ENCODE peak calls at places on chromosomes 12 and 14, in nine cellular contexts. Y is cardiac muscle cell, R is transverse colon, F is uterus, Q is ascending aorta, U is thoracic aorta, L is kidney, Z is heart left ventricle, W is astrocyte. G is an unnamed sample. For H3K4me1, the result is how much of the 10 kb centered on the place peaks cover.

GRCh38 chr14:79581912-79582576 is 629.3 kb downstream of the DIO2 start:
- DNase-seq in Y (no peak), R (no peak), F (no peak), Q (no peak), U (no peak), L (no peak), Z (no peak), W (peak), G (peak)

GRCh38 chr14:103056322-103057027 is 874 bp downstream of the CDC42BPB start:
- DNase-seq in Y (peak), R (peak), F (peak), Q (peak), U (no peak), L (peak), Z (peak), W (peak), G (no peak)

GRCh38 chr14:37122288-37122687 is 50.1 kb downstream of the SLC25A21 start:
- DNase-seq in Y (no peak), R (no peak), F (no peak), Q (no peak), U (no peak), L (no peak), Z (no peak), W (peak), G (peak)

GRCh38 chr12:85711735-85712390 is 124.3 kb downstream of the RASSF9 start:
- DNase-seq in Y (no peak), R (no peak), F (peak), Q (peak), U (peak), L (peak), Z (peak), W (no peak), G (no peak)

GRCh38 chr14:50871223-50871622 is 630 bp upstream of the ABHD12B start:
- DNase-seq in Y (no peak), R (peak), F (no peak), Q (no peak), U (no peak), L (no peak), Z (no peak), W (no peak), G (no peak)

GRCh38 chr14:75222208-75222701 is 45.8 kb upstream of the TMED10 start:
- DNase-seq in Y (peak), R (no peak), F (no peak), Q (peak), U (no peak), L (no peak), Z (peak), W (peak), G (peak)

GRCh38 chr14:92753250-92753649 is 4.8 kb upstream of the LGMN start:
- DNase-seq in Y (no peak), R (no peak), F (no peak), Q (no peak), U (no peak), L (no peak), Z (peak), W (no peak), G (no peak)

GRCh38 chr12:123120452-123121166 is 30.3 kb downstream of the PITPNM2 start:
- DNase-seq in Y (no peak), R (no peak), F (no peak), Q (no peak), U (no peak), L (no peak), Z (no peak), W (no peak), G (no peak)

GRCh38 chr12:99644629-99645028 is 2.9 kb upstream of the GARIN6 start:
- DNase-seq in Y (no peak), R (no peak), F (no peak), Q (no peak), U (no peak), L (no peak), Z (no peak), W (no peak), G (no peak)

GRCh38 chr12:73057428-73057827 is 785.3 kb downstream of the TRHDE start:
- DNase-seq in Y (no peak), R (no peak), F (no peak), Q (no peak), U (no peak), L (peak), Z (no peak), W (no peak), G (no peak)

GRCh38 chr12:97027482-97027881 is 120.4 kb downstream of the NEDD1 start:
- DNase-seq in Y (no peak), R (no peak), F (no peak), Q (no peak), U (no peak), L (no peak), Z (no peak), W (no peak), G (no peak)

GRCh38 chr12:49946086-49946485 is 4.5 kb upstream of the AQP2 start:
- DNase-seq in Y (no peak), R (peak), F (no peak), Q (peak), U (no peak), L (no peak), Z (no peak), W (no peak), G (no peak)

GRCh38 chr12:88922816-88923215 is 342.5 kb upstream of the KITLG start:
- DNase-seq in Y (peak), R (no peak), F (no peak), Q (no peak), U (no peak), L (no peak), Z (no peak), W (peak), G (peak)

GRCh38 chr12:111446044-111446581 is 40.4 kb downstream of the SH2B3 start:
- DNase-seq in Y (peak), R (peak), F (peak), Q (peak), U (no peak), L (peak), Z (peak), W (no peak), G (peak)

GRCh38 chr12:49069507-49070346 is at the start of gene RHEBL1:
- DNase-seq in Y (peak), R (peak), F (peak), Q (peak), U (peak), L (peak), Z (peak), W (peak), G (peak)

GRCh38 chr12:64737539-64737938 is 21.7 kb downstream of the GNS start:
- DNase-seq in Y (no peak), R (no peak), F (no peak), Q (no peak), U (no peak), L (no peak), Z (no peak), W (no peak), G (peak)

GRCh38 chr12:98797200-98797599 is 152.1 kb downstream of the APAF1 start:
- DNase-seq in Y (no peak), R (no peak), F (no peak), Q (no peak), U (no peak), L (no peak), Z (no peak), W (no peak), G (no peak)

GRCh38 chr12:67910360-67911292 is 78.6 kb upstream of the IFNG-AS1 start:
- DNase-seq in Y (peak), R (no peak), F (no peak), Q (no peak), U (no peak), L (no peak), Z (no peak), W (peak), G (peak)

GRCh38 chr14:61860294-61860918 is 98.2 kb downstream of the SNAPC1 start:
- DNase-seq in Y (peak), R (peak), F (no peak), Q (peak), U (no peak), L (no peak), Z (no peak), W (peak), G (peak)

GRCh38 chr12:113190761-113191160 is 5.2 kb downstream of the RITA1 start:
- DNase-seq in Y (peak), R (no peak), F (no peak), Q (no peak), U (no peak), L (no peak), Z (no peak), W (peak), G (peak)

GRCh38 chr12:130051900-130052299 is 110.4 kb upstream of the FZD10 start:
- DNase-seq in Y (no peak), R (no peak), F (no peak), Q (no peak), U (no peak), L (no peak), Z (no peak), W (no peak), G (no peak)

GRCh38 chr14:105021656-105022275 is 883 bp upstream of the CDCA4 start:
- DNase-seq in Y (peak), R (peak), F (peak), Q (peak), U (no peak), L (peak), Z (no peak), W (no peak), G (no peak)

GRCh38 chr12:118356809-118357326 is 15.8 kb downstream of the TAOK3 start:
- DNase-seq in Y (peak), R (no peak), F (no peak), Q (no peak), U (no peak), L (no peak), Z (no peak), W (peak), G (peak)

GRCh38 chr14:87312138-87312537 is 680.8 kb downstream of the GALC start:
- DNase-seq in Y (no peak), R (no peak), F (no peak), Q (no peak), U (no peak), L (no peak), Z (no peak), W (no peak), G (no peak)

GRCh38 chr12:531951-532585 is 72.3 kb downstream of the B4GALNT3 start:
- DNase-seq in Y (no peak), R (no peak), F (no peak), Q (no peak), U (no peak), L (no peak), Z (no peak), W (peak), G (peak)

GRCh38 chr12:99767809-99768208 is 120.3 kb downstream of the GARIN6 start:
- DNase-seq in Y (peak), R (no peak), F (no peak), Q (no peak), U (no peak), L (no peak), Z (no peak), W (peak), G (peak)

GRCh38 chr14:103391048-103391447 is 5.8 kb downstream of the MARK3 start:
- DNase-seq in Y (peak), R (peak), F (no peak), Q (no peak), U (no peak), L (no peak), Z (peak), W (peak), G (no peak)

GRCh38 chr12:124554429-124555029 is 12.9 kb downstream of the NCOR2 start:
- DNase-seq in Y (no peak), R (no peak), F (no peak), Q (no peak), U (no peak), L (peak), Z (no peak), W (no peak), G (no peak)

GRCh38 chr12:58491296-58491695 is 429.0 kb downstream of the LRIG3 start:
- DNase-seq in Y (no peak), R (no peak), F (no peak), Q (no peak), U (no peak), L (no peak), Z (no peak), W (peak), G (no peak)

GRCh38 chr12:92505373-92506340 is 197.1 kb upstream of the PLEKHG7 start:
- DNase-seq in Y (peak), R (peak), F (peak), Q (peak), U (peak), L (peak), Z (peak), W (peak), G (no peak)

GRCh38 chr12:80041691-80042090 is 57.6 kb upstream of the OTOGL start:
- DNase-seq in Y (peak), R (no peak), F (no peak), Q (no peak), U (no peak), L (no peak), Z (no peak), W (peak), G (peak)

GRCh38 chr12:77299910-77300772 is 234.8 kb upstream of the E2F7 start:
- DNase-seq in Y (peak), R (no peak), F (no peak), Q (no peak), U (no peak), L (no peak), Z (no peak), W (peak), G (peak)

GRCh38 chr14:37089410-37089809 is 83.0 kb downstream of the SLC25A21 start:
- DNase-seq in Y (no peak), R (no peak), F (no peak), Q (no peak), U (no peak), L (no peak), Z (no peak), W (no peak), G (no peak)

GRCh38 chr14:34875031-34875922 is at the start of gene BAZ1A:
- DNase-seq in Y (peak), R (peak), F (peak), Q (peak), U (no peak), L (peak), Z (peak), W (peak), G (peak)

DNA sequence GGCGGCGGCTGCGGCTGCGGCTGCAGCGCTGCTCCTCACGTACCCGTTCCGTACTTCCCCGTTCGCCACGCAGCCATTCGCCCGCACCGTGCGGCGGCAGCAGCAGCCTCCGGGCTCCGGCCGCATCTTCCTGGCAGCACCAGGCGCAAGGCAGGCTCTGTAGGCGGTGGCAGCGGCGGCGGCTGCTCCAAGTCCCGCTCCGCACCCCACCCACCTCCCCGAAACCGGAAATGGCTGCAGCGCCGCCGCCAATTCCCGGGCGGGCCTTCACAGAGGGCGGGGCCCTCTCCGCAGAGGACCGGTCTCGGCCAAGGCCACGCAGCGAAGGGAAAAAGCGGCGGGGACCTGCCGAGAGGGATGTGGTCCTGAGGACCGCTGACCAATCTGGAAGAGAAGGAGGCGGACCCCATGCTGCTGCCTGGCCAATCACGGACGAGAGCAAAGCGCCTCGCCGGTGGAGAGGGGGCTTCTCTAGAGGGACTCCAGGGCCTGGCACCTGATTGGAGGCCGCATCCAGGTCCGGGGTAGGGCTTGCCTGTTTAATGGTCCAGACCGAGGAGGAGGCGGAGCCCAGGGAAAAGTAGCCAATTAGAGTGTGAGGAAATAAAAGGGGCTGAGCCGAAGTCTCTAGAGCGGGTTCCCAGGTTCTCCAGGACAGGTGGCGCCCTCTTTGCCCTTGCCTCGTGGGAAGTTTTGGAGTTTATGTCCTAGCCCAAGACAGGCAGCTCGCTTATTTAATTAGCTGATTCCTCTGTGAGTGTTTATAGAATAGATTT is at the start of gene SPTLC2:
- DNase-seq in Y (peak), R (peak), F (peak), Q (peak), U (peak), L (peak), Z (peak), W (peak), G (peak)
- TF ChIP-seq CTCF in Y (no peak), R (no peak), F (peak), Q (no peak), U (no peak), L (peak), Z (no peak), W (no peak), G (peak)

GRCh38 chr14:101358726-101359125 is 202.6 kb upstream of the DIO3 start:
- DNase-seq in Y (no peak), R (no peak), F (peak), Q (no peak), U (no peak), L (no peak), Z (no peak), W (no peak), G (no peak)

GRCh38 chr14:101361451-101362433 is 199.6 kb upstream of the DIO3 start:
- DNase-seq in Y (no peak), R (no peak), F (peak), Q (no peak), U (no peak), L (no peak), Z (no peak), W (no peak), G (no peak)

GRCh38 chr14:101359221-101360044 is 201.9 kb upstream of the DIO3 start:
- DNase-seq in Y (no peak), R (peak), F (peak), Q (no peak), U (no peak), L (no peak), Z (no peak), W (peak), G (no peak)

GRCh38 chr14:101361044-101361443 is 200.3 kb upstream of the DIO3 start:
- DNase-seq in Y (no peak), R (no peak), F (peak), Q (no peak), U (no peak), L (no peak), Z (no peak), W (no peak), G (no peak)

GRCh38 chr14:101360045-101360931 is 201.0 kb upstream of the DIO3 start:
- DNase-seq in Y (peak), R (peak), F (peak), Q (no peak), U (no peak), L (no peak), Z (no peak), W (no peak), G (no peak)
- H3K4me1 ChIP-seq in Y (under half), R (under half), F (under half), Q (under half), U (under half), L (under half), Z (under half), W (under half), G (under half)

DNA sequence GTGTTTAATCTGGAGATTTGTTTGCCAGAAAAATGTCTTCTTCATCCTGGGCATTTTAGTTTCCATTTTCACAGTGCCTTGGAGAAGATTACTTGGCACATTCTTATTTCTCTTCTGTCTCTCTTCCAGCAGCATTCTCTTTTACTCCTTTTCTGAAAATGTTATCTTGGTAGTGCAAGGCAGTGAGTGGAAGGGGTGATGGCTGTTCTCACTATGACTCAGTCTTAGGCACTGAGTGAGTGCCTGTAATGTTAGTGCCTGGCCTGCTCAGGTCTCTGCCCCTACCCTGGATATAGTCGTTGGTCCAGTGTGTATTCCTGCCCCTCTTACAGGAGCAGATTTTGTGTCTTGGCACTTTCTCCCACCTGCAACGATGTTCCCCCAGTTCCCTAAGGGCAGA is 13.1 kb downstream of the CLECL1 start:
- DNase-seq in Y (no peak), R (no peak), F (no peak), Q (no peak), U (no peak), L (no peak), Z (no peak), W (no peak), G (no peak)
- H3K27ac ChIP-seq in Y (no peak), R (no peak), F (peak), Q (no peak), U (no peak), L (no peak), Z (no peak), W (no peak), G (no peak)

DNA sequence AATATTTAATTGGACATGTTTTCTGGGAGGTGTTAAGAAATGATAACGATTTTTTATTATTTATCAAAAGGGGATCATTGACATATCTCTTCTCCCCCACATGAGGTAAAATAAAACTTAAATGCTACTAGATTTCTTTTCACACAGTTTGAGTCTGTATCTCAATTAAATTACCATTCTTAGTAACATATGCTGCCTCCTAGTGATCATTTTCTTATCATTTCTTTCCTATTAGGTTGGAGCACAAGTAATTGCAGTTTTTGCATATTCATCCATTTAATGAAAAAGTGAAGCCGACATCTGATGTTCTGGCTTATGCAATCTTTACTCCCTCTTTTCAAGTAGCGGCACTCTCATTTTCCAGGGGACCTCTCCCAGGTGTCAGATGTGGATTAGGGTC is 24.9 kb downstream of the PUS7L start:
- DNase-seq in Y (no peak), R (no peak), F (no peak), Q (no peak), U (no peak), L (no peak), Z (no peak), W (no peak), G (no peak)
- TF ChIP-seq CTCF in Y (peak), R (no peak), F (no peak), Q (no peak), U (no peak), L (no peak), Z (no peak), W (no peak), G (peak)

DNA sequence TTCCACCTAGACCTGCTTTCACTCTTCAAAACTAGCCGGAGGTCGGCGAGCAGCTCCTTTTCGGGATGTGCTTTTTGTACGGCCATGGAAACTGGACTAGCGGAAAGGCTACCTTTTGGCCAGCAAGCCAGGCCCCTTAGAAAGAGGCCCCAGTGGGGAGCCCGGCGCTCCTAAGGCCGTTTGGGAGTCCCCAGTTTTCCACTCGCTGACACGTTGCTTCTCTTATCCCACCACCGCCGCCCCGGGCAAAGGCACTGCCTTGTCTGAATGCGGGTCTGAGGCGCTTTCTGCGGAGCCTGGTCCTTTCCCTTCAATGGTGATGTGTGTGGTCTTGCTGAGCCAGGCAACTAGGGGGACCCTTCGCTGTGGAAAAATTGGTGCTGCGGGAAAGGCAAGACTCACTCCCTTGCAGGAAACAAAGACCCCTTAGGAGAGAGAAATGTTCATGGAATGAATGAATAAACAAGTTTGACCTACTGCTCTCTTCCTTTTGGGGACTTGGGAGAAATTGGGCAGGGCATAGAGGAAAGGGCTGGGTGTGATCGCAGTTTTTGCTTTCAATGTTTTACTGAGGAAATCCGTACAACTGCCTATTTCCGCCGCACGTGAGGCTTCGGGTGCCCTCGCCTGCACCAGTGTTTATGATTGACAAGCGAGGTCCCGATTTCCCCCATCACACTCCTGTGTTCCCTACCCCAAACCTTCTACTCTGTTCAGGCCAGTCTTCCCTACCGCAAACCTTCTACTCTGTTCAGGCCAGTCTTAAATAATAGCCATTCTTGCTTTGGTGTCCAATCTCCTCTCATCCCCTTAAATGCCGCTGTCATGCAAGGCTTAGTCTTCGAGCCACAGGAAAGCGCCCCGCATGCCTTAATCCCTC is 970 bp upstream of the SLC38A2 start:
- DNase-seq in Y (peak), R (peak), F (peak), Q (peak), U (no peak), L (peak), Z (peak), W (no peak), G (peak)
- H3K4me1 ChIP-seq in Y (under half), R (under half), F (under half), Q (under half), U (under half), L (under half), Z (under half), W (under half), G (under half)

GRCh38 chr12:28097221-28097620 is 93.0 kb upstream of the CCDC91 start:
- DNase-seq in Y (no peak), R (no peak), F (no peak), Q (no peak), U (no peak), L (no peak), Z (no peak), W (no peak), G (no peak)
- H3K27ac ChIP-seq in Y (no peak), R (no peak), F (no peak), Q (no peak), U (no peak), L (no peak), Z (no peak), W (no peak), G (no peak)

G was measured in foreskin keratinocyte.